ENCODE peak calls at places on chromosome 20, in ten cellular contexts. R, S, V, E, K, H, Y, L, Q and D are unnamed samples. For H3K4me1, the result is how much of the 10 kb centered on the place peaks cover.

GRCh38 chr20:50630578-50631263 is 60.6 kb downstream of the RIPOR3 start:
- DNase-seq in Q (no peak), H (no peak), L (no peak), R (no peak), E (no peak), S (no peak), K (no peak), Y (no peak), V (no peak), D (no peak)

GRCh38 chr20:64053841-64054661 is 4.6 kb upstream of the SOX18 start:
- DNase-seq in H (peak), S (no peak), R (no peak), K (no peak), V (no peak), Q (no peak), E (no peak), L (no peak), Y (peak), D (peak)

GRCh38 chr20:52001999-52002666 is 189.4 kb downstream of the ZFP64 start:
- DNase-seq in V (no peak), K (no peak), H (no peak), E (no peak), Q (no peak), S (no peak), Y (peak), R (no peak), L (no peak), D (no peak)

GRCh38 chr20:38209736-38210405 is 44.8 kb upstream of the TGM2 start:
- DNase-seq in L (no peak), R (no peak), Y (no peak), H (no peak), E (no peak), K (peak), S (no peak), Q (no peak), V (no peak), D (no peak)

GRCh38 chr20:17966432-17967312 is 1.9 kb downstream of the SNX5 start:
- DNase-seq in Y (peak), K (no peak), V (no peak), S (no peak), R (no peak), E (no peak), H (peak), L (no peak), Q (no peak), D (no peak)

GRCh38 chr20:2145376-2145775 is 43.7 kb downstream of the STK35 start:
- DNase-seq in V (no peak), L (no peak), R (no peak), K (no peak), E (no peak), H (no peak), S (no peak), Y (no peak), Q (no peak), D (no peak)

GRCh38 chr20:48502758-48503157 is 325.0 kb downstream of the PREX1 start:
- DNase-seq in S (no peak), Q (no peak), R (no peak), Y (no peak), L (no peak), E (no peak), V (no peak), K (no peak), H (no peak), D (no peak)

GRCh38 chr20:58086763-58087566 is 141.5 kb downstream of the ANKRD60 start:
- DNase-seq in Q (no peak), K (no peak), H (peak), E (no peak), V (peak), Y (peak), S (no peak), R (peak), L (peak), D (no peak)

GRCh38 chr20:38270869-38271608 is 10.5 kb upstream of the KIAA1755 start:
- DNase-seq in S (no peak), Q (no peak), Y (peak), H (no peak), L (no peak), E (no peak), R (peak), V (no peak), K (peak), D (peak)

DNA sequence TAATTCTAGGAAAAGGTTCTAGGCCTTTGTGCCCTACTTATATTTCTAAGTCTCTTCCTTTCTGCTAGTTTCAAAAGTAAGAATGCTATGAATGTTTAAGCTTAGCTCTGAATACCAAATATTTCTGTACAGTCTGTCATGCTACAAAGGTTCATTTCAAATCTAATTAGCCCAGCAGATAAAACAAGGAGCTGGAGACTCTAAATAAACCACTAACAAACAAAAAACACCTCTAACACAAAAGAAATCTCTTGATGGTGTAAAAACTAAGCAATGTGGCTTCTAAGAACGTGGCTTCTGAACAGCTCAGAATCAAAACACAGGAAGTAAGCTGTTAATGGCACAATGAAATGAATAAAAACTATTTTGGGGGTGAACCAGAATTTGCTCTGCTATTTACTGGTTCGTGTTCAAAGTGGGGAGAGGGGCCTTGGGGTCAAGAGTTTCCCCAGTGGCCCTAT is 198.3 kb downstream of the BCAS1 start:
- DNase-seq in L (no peak), K (no peak), H (no peak), R (no peak), Y (peak), E (no peak), S (no peak), Q (no peak), V (no peak), D (no peak)
- H3K4me1 ChIP-seq in L (under half), K (under half), H (under half), R (under half), Y (under half), E (under half), S (under half), Q (under half), V (under half), D (under half)

DNA sequence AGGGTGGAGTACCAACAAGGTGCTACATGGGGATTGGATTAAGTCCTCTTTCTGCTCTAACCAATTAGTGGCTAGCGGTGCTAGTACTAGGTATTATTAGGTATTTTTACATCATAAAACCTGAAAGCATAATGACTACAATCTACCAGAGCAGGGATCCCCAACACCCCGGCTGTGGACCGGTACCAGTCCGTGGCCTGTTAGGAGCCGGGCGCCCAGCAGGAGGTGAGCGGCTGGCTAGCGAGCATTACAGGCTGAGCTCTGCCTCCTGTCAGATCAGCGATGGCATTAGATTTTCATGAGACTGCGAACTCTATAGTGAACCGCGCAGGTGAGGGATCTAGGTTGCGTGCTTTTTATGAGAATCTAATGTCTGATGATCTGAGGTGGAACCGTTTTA is 9.1 kb upstream of the CD40 start:
- DNase-seq in R (no peak), H (no peak), S (no peak), V (no peak), Y (no peak), L (no peak), Q (no peak), E (no peak), K (no peak), D (no peak)
- H3K4me1 ChIP-seq in R (under half), H (under half), S (under half), V (under half), Y (under half), L (under half), Q (under half), E (under half), K (under half), D (under half)

GRCh38 chr20:44601801-44602204 is 19.4 kb downstream of the PKIG start:
- DNase-seq in L (peak), S (no peak), E (no peak), R (peak), Y (peak), H (no peak), Q (peak), V (no peak), K (peak), D (peak)
- H3K4me1 ChIP-seq in L (under half), S (under half), E (under half), R (under half), Y (half or more), H (under half), Q (half or more), V (under half), K (under half), D (under half)

GRCh38 chr20:4427936-4428581 is 293.6 kb upstream of the PRND start:
- DNase-seq in S (no peak), V (peak), L (no peak), Y (no peak), H (no peak), K (no peak), E (no peak), R (no peak), Q (no peak), D (no peak)
- H3K4me1 ChIP-seq in S (under half), V (under half), L (under half), Y (under half), H (under half), K (under half), E (under half), R (under half), Q (under half), D (under half)